ENCODE peak calls at places on chromosomes 6 and 20, in four cellular contexts. F, M, K and V are unnamed samples.

GRCh38 chr20:60718743-60719142 is 533.3 kb upstream of the CDH4 start:
- DNase-seq in F (peak; percentile 79), M (no peak), K (no peak), V (no peak)

GRCh38 chr6:21053612-21054011 is 519.4 kb downstream of the CDKAL1 start:
- DNase-seq in K (no peak), F (no peak), M (no peak), V (no peak)

GRCh38 chr20:50577175-50578018 is 67.2 kb downstream of the PTPN1 start:
- DNase-seq in K (peak; percentile 32), F (no peak), M (no peak), V (no peak)

GRCh38 chr6:92114797-92115196 is 1304.6 kb downstream of the EPHA7 start:
- DNase-seq in F (no peak), M (no peak), K (no peak), V (no peak)

GRCh38 chr6:141677598-141678211 is 455.0 kb upstream of the GJE1 start:
- DNase-seq in M (peak; percentile 27), F (no peak), K (no peak), V (peak; percentile 3)

GRCh38 chr6:16819752-16820151 is 58.5 kb upstream of the ATXN1 start:
- DNase-seq in K (no peak), F (no peak), M (no peak), V (no peak)

GRCh38 chr20:16240355-16240754 is 332.9 kb downstream of the KIF16B start:
- DNase-seq in K (no peak), F (no peak), M (no peak), V (no peak)

GRCh38 chr6:68233623-68234022 is 401.5 kb upstream of the ADGRB3 start:
- DNase-seq in F (no peak), K (no peak), M (no peak), V (no peak)

GRCh38 chr6:125124250-125124777 is 29.3 kb upstream of the TPD52L1 start:
- DNase-seq in K (no peak), M (peak; percentile 9), F (no peak), V (no peak)

GRCh38 chr6:159104931-159105330 is 60.1 kb upstream of the TAGAP start:
- DNase-seq in F (no peak), K (no peak), M (no peak), V (no peak)

GRCh38 chr6:130320908-130321307 is 44.9 kb upstream of the TMEM200A start:
- DNase-seq in M (peak; percentile 10), K (no peak), F (no peak), V (no peak)

GRCh38 chr6:54737247-54737646 is 109.3 kb upstream of the FAM83B start:
- DNase-seq in F (peak; percentile 72), K (no peak), M (no peak), V (peak; percentile 9)

GRCh38 chr6:35391240-35391968 is 49.0 kb downstream of the PPARD start:
- DNase-seq in F (no peak), M (peak; percentile 94), K (no peak), V (no peak)